ENCODE peak calls at places on chromosome 13, in eight cellular contexts. K is pancreas, E is keratinocyte, J is GM23338, I is upper lobe of right lung, O is psoas muscle, P is sigmoid colon, L is stomach. H is an unnamed sample.

GRCh38 chr13:80877209-80877943 is 536.5 kb upstream of the SPRY2 start:
- DNase-seq in O (no peak), P (no peak), L (no peak), I (no peak), J (no peak), E (no peak), K (no peak), H (no peak)

GRCh38 chr13:106619688-106620555 is 52.0 kb upstream of the ARGLU1 start:
- DNase-seq in K (no peak), P (no peak), E (no peak), L (no peak), J (peak; percentile 90), O (no peak), I (no peak), H (peak; percentile 71)

GRCh38 chr13:106561551-106562170 is 6.3 kb downstream of the ARGLU1 start:
- DNase-seq in O (no peak), I (no peak), L (no peak), P (no peak), J (no peak), K (no peak), E (no peak), H (no peak)

GRCh38 chr13:105937451-105937850 is 598.0 kb downstream of the EFNB2 start:
- DNase-seq in L (no peak), J (peak; percentile 32), I (no peak), P (no peak), E (no peak), O (no peak), K (no peak), H (no peak)

GRCh38 chr13:97211357-97211756 is 10.8 kb upstream of the MBNL2 start:
- DNase-seq in I (no peak), E (no peak), L (no peak), K (no peak), O (no peak), P (no peak), J (no peak), H (no peak)

GRCh38 chr13:75426421-75426820 is 55.5 kb downstream of the TBC1D4 start:
- DNase-seq in O (no peak), J (no peak), I (no peak), L (no peak), K (no peak), E (no peak), P (no peak), H (no peak)

GRCh38 chr13:36072536-36072935 is 58.6 kb downstream of the DCLK1 start:
- DNase-seq in E (no peak), O (no peak), J (no peak), I (no peak), K (no peak), P (no peak), L (no peak), H (no peak)

GRCh38 chr13:83162493-83162892 is 719.8 kb downstream of the SLITRK1 start:
- DNase-seq in P (no peak), O (no peak), E (no peak), J (peak; percentile 33), K (no peak), I (no peak), L (no peak), H (no peak)

GRCh38 chr13:23806874-23807522 is 82.2 kb downstream of the MIPEP start:
- DNase-seq in I (no peak), P (no peak), L (no peak), E (no peak), J (no peak), O (no peak), K (no peak), H (no peak)

GRCh38 chr13:76697277-76697676 is 188.9 kb downstream of the KCTD12 start:
- DNase-seq in I (no peak), J (no peak), K (no peak), L (no peak), E (no peak), P (no peak), O (no peak), H (no peak)

GRCh38 chr13:48978942-48979601 is 3.4 kb downstream of the FNDC3A start:
- DNase-seq in I (no peak), O (no peak), P (no peak), L (no peak), J (peak; percentile 71), E (no peak), K (no peak), H (peak; percentile 12)

GRCh38 chr13:114078501-114079451 is 53.6 kb downstream of the RASA3 start:
- DNase-seq in J (no peak), O (peak; percentile 57), I (peak; percentile 65), P (peak; percentile 71), L (peak; percentile 36), E (no peak), K (peak; percentile 52), H (no peak)
- H3K4me3 ChIP-seq in J (no peak overlapping the region), O (no peak overlapping the region), I (no peak overlapping the region), P (no peak overlapping the region), L (no peak overlapping the region), E (no peak overlapping the region), K (no peak overlapping the region), H (no peak overlapping the region)

DNA sequence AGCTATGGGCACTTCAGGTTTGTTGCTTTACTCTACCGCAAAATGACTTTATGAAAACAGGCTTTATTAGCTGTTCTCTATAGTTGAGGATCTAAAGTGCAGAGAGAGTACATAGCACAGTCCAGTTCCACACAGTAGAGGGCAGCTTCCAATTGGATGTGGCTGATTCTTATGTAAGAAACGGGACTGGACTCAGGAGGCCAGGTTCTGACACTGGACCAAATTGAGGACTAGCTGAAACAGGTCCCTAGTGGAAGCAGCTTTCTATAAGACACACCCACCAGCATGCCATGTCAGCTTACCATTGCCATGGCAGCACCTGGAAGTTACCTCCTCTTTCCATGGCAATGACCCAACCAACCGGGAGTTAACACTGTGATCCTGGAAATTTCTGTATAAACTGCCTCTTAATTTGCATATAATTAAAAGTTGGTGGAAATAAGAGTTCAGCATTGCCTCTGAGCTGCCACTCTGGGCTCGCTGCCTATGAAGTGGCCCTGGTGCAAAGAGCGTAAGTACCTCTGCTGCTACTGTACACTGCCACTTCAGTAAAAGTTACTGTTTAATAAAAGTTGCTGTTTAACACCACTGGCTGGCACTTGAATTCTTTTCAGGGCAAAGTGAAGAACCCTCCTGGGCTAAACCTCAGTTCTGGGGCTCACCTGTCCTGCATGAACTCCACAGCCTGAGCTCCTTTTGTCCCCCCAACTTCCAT is 211.9 kb upstream of the SLC10A2 start:
- DNase-seq in J (no peak), P (no peak), K (no peak), L (no peak), O (no peak), I (no peak), E (no peak), H (no peak)
- H3K36me3 ChIP-seq in J (no peaks in the 10 kb centered on the region), P (no peaks in the 10 kb centered on the region), K (no peaks in the 10 kb centered on the region), L (no peaks in the 10 kb centered on the region), O (no peaks in the 10 kb centered on the region), I (no peaks in the 10 kb centered on the region), E (no peaks in the 10 kb centered on the region), H (no peaks in the 10 kb centered on the region)

DNA sequence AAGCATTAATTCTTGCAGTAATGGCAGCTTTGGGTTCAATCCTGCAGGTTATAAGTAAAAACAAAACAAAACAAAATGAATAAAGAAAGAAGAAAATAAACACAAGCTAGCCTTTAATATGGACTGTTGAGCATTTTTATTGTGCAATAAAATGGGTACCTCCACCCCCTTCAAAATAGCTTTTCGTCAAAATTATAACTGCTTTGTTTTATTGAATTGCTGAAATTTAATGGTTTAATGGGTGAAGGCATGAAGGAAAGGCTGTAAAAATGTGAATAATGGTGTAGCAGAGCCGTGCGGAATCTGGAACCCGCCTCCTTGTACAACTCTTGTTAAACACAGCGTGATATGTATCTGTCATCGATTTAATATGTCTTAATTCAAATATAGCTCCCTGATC is 2.2 kb upstream of the ZIC5 start:
- DNase-seq in L (no peak), E (no peak), K (no peak), P (no peak), J (no peak), I (no peak), O (no peak), H (no peak)
- H3K27me3 ChIP-seq in L (peaks cover 98% of the 10 kb centered on the region), E (peaks cover 95% of the 10 kb centered on the region), K (peaks cover 93% of the 10 kb centered on the region), P (peaks cover 99% of the 10 kb centered on the region), J (peaks cover 56% of the 10 kb centered on the region), I (peaks cover 94% of the 10 kb centered on the region), O (peaks cover 55% of the 10 kb centered on the region), H (peaks cover 49% of the 10 kb centered on the region)

GRCh38 chr13:43880451-43880850 is 747 bp downstream of the LACC1 start:
- DNase-seq in K (no peak), O (no peak), I (no peak), L (no peak), J (no peak), P (no peak), E (no peak), H (no peak)
- H3K4me3 ChIP-seq in K (peak overlapping the region; percentile 85), O (peak overlapping the region; percentile 89), I (peak overlapping the region; percentile 78), L (peak overlapping the region; percentile 69), J (peak overlapping the region; percentile 73), P (peak overlapping the region; percentile 88), E (peak overlapping the region; percentile 74), H (peak overlapping the region; percentile 78)

DNA sequence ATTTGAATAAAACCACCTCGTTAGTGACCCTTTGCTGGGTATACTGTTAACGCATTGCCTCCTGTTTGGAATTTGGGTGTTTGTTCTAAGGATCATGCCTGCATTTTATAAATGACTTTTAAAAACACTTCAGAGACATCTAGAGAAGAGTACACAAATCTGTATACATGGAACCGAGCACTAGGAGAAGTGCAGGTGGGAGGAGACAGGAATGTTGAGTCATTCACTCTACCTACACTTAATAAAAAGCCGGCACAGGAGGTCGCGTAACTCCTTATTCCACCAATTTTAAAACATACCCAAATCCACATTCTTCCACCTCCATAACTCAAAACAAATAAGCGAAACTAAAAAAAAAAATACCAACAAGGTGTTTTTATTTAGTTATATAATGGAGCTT is 48.6 kb downstream of the FGF9 start:
- DNase-seq in O (no peak), L (no peak), J (no peak), P (no peak), K (no peak), E (no peak), I (no peak), H (no peak)
- H3K36me3 ChIP-seq in O (no peaks in the 10 kb centered on the region), L (no peaks in the 10 kb centered on the region), J (no peaks in the 10 kb centered on the region), P (no peaks in the 10 kb centered on the region), K (no peaks in the 10 kb centered on the region), E (no peaks in the 10 kb centered on the region), I (no peaks in the 10 kb centered on the region), H (no peaks in the 10 kb centered on the region)

DNA sequence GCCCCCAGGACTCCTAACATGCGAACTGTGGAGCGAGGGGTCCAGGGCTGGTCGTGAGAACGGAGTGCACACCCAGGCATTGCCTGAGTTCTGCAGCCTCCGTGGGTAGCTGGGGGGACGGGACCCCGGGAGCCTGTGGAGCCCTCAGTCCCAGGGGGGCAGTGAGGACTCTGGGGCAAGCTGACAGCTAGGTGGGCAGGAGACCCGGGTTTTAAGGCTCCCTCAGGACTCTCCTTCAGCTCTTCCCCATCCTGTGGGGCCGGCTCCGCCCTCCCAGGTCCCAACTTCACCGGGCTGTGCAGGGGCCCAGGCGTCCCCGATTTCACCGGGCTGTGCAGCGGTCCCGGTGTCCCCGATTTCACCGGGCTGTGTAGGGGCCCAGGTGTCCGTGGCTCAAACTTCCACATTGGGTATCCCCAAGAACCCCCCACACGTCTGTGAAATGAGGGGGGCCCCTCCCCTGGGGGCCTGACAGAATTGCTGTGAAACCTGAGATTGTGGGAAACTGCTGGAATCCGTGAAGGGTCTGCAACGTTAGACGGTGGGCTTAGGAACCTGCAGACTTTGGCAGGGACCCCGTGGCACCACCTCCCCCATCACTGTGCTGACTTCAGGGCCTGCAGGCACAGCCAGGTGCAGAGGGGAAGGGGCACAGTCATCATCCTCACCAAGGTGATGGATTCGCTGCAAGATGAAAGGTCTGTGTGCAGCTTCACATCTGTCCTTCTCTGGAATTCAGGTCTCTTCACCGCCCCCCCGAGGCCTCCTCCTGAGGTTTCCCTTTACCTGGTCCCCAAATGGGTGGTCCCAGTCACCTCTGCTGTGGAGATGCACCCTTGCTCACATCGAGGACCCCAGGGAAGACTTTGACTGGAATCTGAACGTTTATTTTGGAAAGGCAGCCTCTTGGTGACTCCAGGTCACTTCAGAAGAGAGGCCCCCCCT is 73.2 kb upstream of the MCF2L start:
- DNase-seq in P (no peak), E (no peak), J (no peak), L (no peak), I (no peak), K (peak; percentile 37), O (no peak), H (peak; percentile 81)
- H3K27me3 ChIP-seq in P (peaks cover 62% of the 10 kb centered on the region), E (peaks cover 73% of the 10 kb centered on the region), J (peaks cover 10% of the 10 kb centered on the region), L (peaks cover 28% of the 10 kb centered on the region), I (peaks cover 15% of the 10 kb centered on the region), K (no peaks in the 10 kb centered on the region), O (peaks cover 12% of the 10 kb centered on the region), H (peaks cover 16% of the 10 kb centered on the region)

H was measured in H7.